ENCODE peak calls at places on chromosomes 12 and 14, in six cellular contexts. D is NCI-H774, J is heart left ventricle, U is AG20443, T is dorsolateral prefrontal cortex, R is iPS DF 19.7. K is an unnamed sample.
A peak's percentile ranks its signal among the peaks of the same experiment; 100 is the strongest.

GRCh38 chr12:101700299-101700820 is 2.9 kb downstream of the CHPT1 start:
- DNase-seq in J (no peak), U (no peak), R (no peak), T (no peak), D (no peak), K (no peak)

GRCh38 chr12:63977441-63977840 is 132.9 kb downstream of the SRGAP1 start:
- DNase-seq in U (no peak), T (no peak), R (no peak), D (no peak), J (no peak), K (no peak)

GRCh38 chr14:58821421-58821820 is 183.7 kb downstream of the DACT1 start:
- DNase-seq in U (no peak), T (no peak), D (no peak), R (no peak), J (no peak), K (no peak)

GRCh38 chr12:130715996-130716917 is at the start of gene RIMBP2:
- DNase-seq in D (peak; percentile 56), T (no peak), J (no peak), R (peak; percentile 33), U (peak; percentile 32), K (no peak)

GRCh38 chr12:117718141-117718540 is 250.6 kb downstream of the KSR2 start:
- DNase-seq in J (no peak), T (no peak), U (no peak), D (no peak), R (no peak), K (no peak)

GRCh38 chr12:3967556-3968160 is 94.5 kb upstream of the PARP11 start:
- DNase-seq in D (no peak), J (no peak), U (no peak), T (no peak), R (no peak), K (no peak)

GRCh38 chr14:75374911-75375310 is 52.9 kb upstream of the JDP2 start:
- DNase-seq in R (no peak), D (no peak), T (no peak), J (no peak), U (no peak), K (no peak)

GRCh38 chr14:48035836-48036235 is 360.4 kb upstream of the MDGA2 start:
- DNase-seq in R (peak; percentile 35), J (no peak), U (no peak), T (no peak), D (no peak), K (no peak)

GRCh38 chr12:6461401-6462233 is 8.9 kb downstream of the VAMP1 start:
- DNase-seq in U (no peak), J (peak; percentile 46), R (no peak), T (peak; percentile 55), D (no peak), K (no peak)

GRCh38 chr14:20610002-20610765 is 19.0 kb upstream of the RNASE12 start:
- DNase-seq in U (peak; percentile 55), J (peak; percentile 83), D (peak; percentile 61), T (peak; percentile 79), R (no peak), K (peak; percentile 70)

GRCh38 chr12:79298511-79298910 is 392.3 kb downstream of the PAWR start:
- DNase-seq in R (no peak), D (no peak), T (no peak), J (no peak), U (no peak), K (no peak)

GRCh38 chr14:66842911-66843572 is 335.1 kb downstream of the GPHN start:
- DNase-seq in J (no peak), D (no peak), R (no peak), T (no peak), U (no peak), K (no peak)

K was measured in keratinocyte.